ENCODE peak calls at places on chromosomes 4 and X, in ten cellular contexts. D, F, P, E, Q, H, O, B, X and A are unnamed samples.

GRCh38 chrX:103624111-103624510 is 4.7 kb upstream of the TCEAL1 start:
- DNase-seq in P (no peak), H (no peak), D (no peak), O (no peak), Q (no peak), F (peak), E (peak), X (no peak), B (no peak), A (no peak)

GRCh38 chr4:144411119-144411518 is 234.8 kb upstream of the HHIP start:
- DNase-seq in E (no peak), H (no peak), P (no peak), D (no peak), O (no peak), X (no peak), F (no peak), B (no peak), Q (no peak), A (no peak)

GRCh38 chr4:182929296-182929695 is 12.1 kb upstream of the DCTD start:
- DNase-seq in Q (peak), B (no peak), P (peak), E (no peak), X (peak), O (no peak), D (no peak), H (no peak), F (no peak), A (no peak)

GRCh38 chr4:96952610-96953009 is 1112.7 kb downstream of the PDHA2 start:
- DNase-seq in Q (no peak), O (no peak), H (no peak), F (no peak), E (no peak), X (no peak), P (no peak), B (no peak), D (no peak), A (no peak)

GRCh38 chr4:22969314-22969896 is 276.7 kb downstream of the GBA3 start:
- DNase-seq in P (peak), B (no peak), E (no peak), D (peak), O (no peak), X (peak), F (no peak), H (no peak), Q (no peak), A (no peak)

GRCh38 chrX:1323315-1323714 is 13.3 kb upstream of the IL3RA start:
- DNase-seq in Q (no peak), E (no peak), O (no peak), H (peak), P (no peak), B (peak), D (peak), X (no peak), F (no peak), A (peak)

GRCh38 chrX:21711848-21712197 is 46.1 kb downstream of the SMPX start:
- DNase-seq in F (no peak), D (no peak), Q (no peak), X (no peak), E (no peak), O (no peak), H (no peak), B (no peak), P (no peak), A (no peak)

GRCh38 chr4:1009647-1010521 is 1.5 kb upstream of the FGFRL1 start:
- DNase-seq in Q (peak), E (peak), O (no peak), B (peak), P (no peak), H (peak), X (peak), D (peak), F (peak), A (peak)

GRCh38 chr4:2071252-2071911 is 12.3 kb downstream of the NAT8L start:
- DNase-seq in X (no peak), P (no peak), E (peak), O (no peak), D (no peak), Q (no peak), F (no peak), H (no peak), B (no peak), A (peak)

GRCh38 chr4:17398805-17399204 is 113.1 kb downstream of the QDPR start:
- DNase-seq in D (no peak), P (no peak), E (no peak), Q (no peak), X (no peak), H (peak), O (no peak), B (no peak), F (no peak), A (no peak)

GRCh38 chr4:152417648-152418047 is 118.2 kb downstream of the FBXW7 start:
- DNase-seq in D (peak), B (no peak), H (no peak), X (no peak), F (no peak), Q (no peak), O (no peak), E (no peak), P (no peak), A (no peak)

GRCh38 chr4:22029803-22030202 is 81.2 kb upstream of the KCNIP4 start:
- DNase-seq in E (no peak), D (no peak), Q (no peak), P (no peak), F (no peak), H (no peak), X (no peak), O (no peak), B (no peak), A (peak)

GRCh38 chr4:2500547-2500946 is 31.6 kb downstream of the RNF4 start:
- DNase-seq in E (no peak), P (no peak), F (no peak), D (no peak), H (no peak), Q (no peak), B (no peak), X (no peak), O (no peak), A (no peak)

GRCh38 chr4:92101609-92102231 is 202.0 kb upstream of the GRID2 start:
- DNase-seq in E (no peak), F (no peak), P (no peak), Q (no peak), O (no peak), H (no peak), X (peak), D (no peak), B (no peak), A (no peak)

GRCh38 chrX:15436220-15436619 is 52.0 kb upstream of the VEGFD start:
- DNase-seq in Q (no peak), H (no peak), B (no peak), O (no peak), D (no peak), X (peak), P (peak), E (no peak), F (no peak), A (no peak)

GRCh38 chr4:125045311-125045710 is 269.4 kb upstream of the FAT4 start:
- DNase-seq in E (no peak), P (no peak), F (no peak), Q (no peak), D (no peak), H (no peak), B (no peak), X (peak), O (no peak), A (no peak)

GRCh38 chrX:40938418-40938817 is 146.8 kb upstream of the USP9X start:
- DNase-seq in F (no peak), D (no peak), H (no peak), B (no peak), O (no peak), E (no peak), P (no peak), X (peak), Q (no peak), A (no peak)

GRCh38 chr4:4857809-4858508 is 1.5 kb upstream of the MSX1 start:
- DNase-seq in F (no peak), O (no peak), E (no peak), P (no peak), B (no peak), H (no peak), D (peak), Q (no peak), X (no peak), A (peak)

GRCh38 chr4:148124512-148124911 is 317.7 kb downstream of the NR3C2 start:
- DNase-seq in O (no peak), Q (no peak), E (no peak), F (no peak), P (no peak), D (no peak), B (no peak), H (no peak), X (peak), A (no peak)

GRCh38 chr4:38327174-38327573 is 336.8 kb upstream of the KLF3 start:
- DNase-seq in B (no peak), F (no peak), Q (no peak), D (no peak), E (no peak), O (no peak), H (no peak), X (no peak), P (no peak), A (no peak)

GRCh38 chr4:153645183-153645582 is 38.9 kb upstream of the TLR2 start:
- DNase-seq in D (no peak), P (no peak), H (peak), X (peak), O (no peak), Q (no peak), B (no peak), F (no peak), E (no peak), A (no peak)

GRCh38 chr4:15375707-15376106 is 52.1 kb upstream of the C1QTNF7 start:
- DNase-seq in B (no peak), P (no peak), F (no peak), E (no peak), X (no peak), D (no peak), H (no peak), O (no peak), Q (no peak), A (no peak)

GRCh38 chr4:183139972-183140570 is 41.0 kb downstream of the WWC2 start:
- DNase-seq in F (no peak), E (no peak), H (no peak), Q (no peak), B (no peak), P (no peak), X (no peak), O (no peak), D (no peak), A (no peak)

GRCh38 chrX:9117851-9118250 is 83.9 kb upstream of the FAM9B start:
- DNase-seq in P (no peak), O (no peak), B (no peak), X (no peak), D (no peak), E (no peak), H (no peak), Q (peak), F (no peak), A (no peak)

GRCh38 chrX:18931972-18932371 is 51.9 kb downstream of the PHKA2 start:
- DNase-seq in O (no peak), Q (peak), B (peak), H (no peak), F (no peak), D (peak), E (no peak), X (peak), P (no peak), A (peak)

GRCh38 chr4:95552942-95553550 is 4.3 kb upstream of the UNC5C start:
- DNase-seq in O (no peak), H (no peak), X (no peak), E (no peak), D (no peak), P (no peak), F (no peak), B (no peak), Q (no peak), A (no peak)

GRCh38 chrX:49838374-49838773 is 9.3 kb downstream of the PAGE4 start:
- DNase-seq in B (peak), P (no peak), F (no peak), D (peak), O (no peak), E (no peak), Q (peak), X (peak), H (peak), A (peak)

GRCh38 chr4:159105761-159106243 is 2.9 kb downstream of the RAPGEF2 start:
- DNase-seq in O (no peak), Q (peak), H (no peak), D (peak), P (no peak), B (no peak), X (peak), F (no peak), E (no peak), A (no peak)

GRCh38 chr4:44425614-44426208 is 22.9 kb downstream of the KCTD8 start:
- DNase-seq in H (no peak), O (no peak), D (peak), F (no peak), P (no peak), E (no peak), Q (peak), X (peak), B (no peak), A (peak)

GRCh38 chr4:52071786-52072552 is 20.9 kb downstream of the SPATA18 start:
- DNase-seq in D (peak), O (no peak), E (no peak), X (no peak), P (no peak), H (no peak), F (no peak), Q (no peak), B (no peak), A (no peak)

GRCh38 chrX:87941841-87942240 is 424.2 kb downstream of the KLHL4 start:
- DNase-seq in D (no peak), F (no peak), Q (no peak), P (no peak), X (peak), O (no peak), B (no peak), E (no peak), H (no peak), A (no peak)

GRCh38 chr4:82561745-82562552 is at the start of gene TMEM150C:
- DNase-seq in Q (peak), F (no peak), P (no peak), H (no peak), D (peak), E (no peak), B (peak), O (no peak), X (peak), A (peak)

GRCh38 chr4:63717384-63717783 is 691.9 kb downstream of the TECRL start:
- DNase-seq in O (peak), F (no peak), D (peak), B (no peak), H (peak), E (no peak), Q (no peak), X (peak), P (no peak), A (peak)